ENCODE peak calls at places on chromosomes 3 and 15, in seven cellular contexts. V, M, Q, R, U, N and Y are unnamed samples.

GRCh38 chr3:195259146-195259563 is 11.8 kb downstream of the XXYLT1 start:
- DNase-seq in V (no peak), M (no peak), Q (no peak), R (peak; percentile 49), U (no peak), N (no peak), Y (no peak)

GRCh38 chr15:40235201-40235890 is 3.5 kb upstream of the PAK6 start:
- DNase-seq in V (no peak), M (no peak), Q (no peak), R (no peak), U (no peak), N (no peak), Y (no peak)

GRCh38 chr3:196075013-196075412 is 6.9 kb downstream of the TFRC start:
- DNase-seq in V (no peak), M (no peak), Q (no peak), R (no peak), U (no peak), N (no peak), Y (no peak)

GRCh38 chr3:155026999-155027591 is 53.0 kb upstream of the MME start:
- DNase-seq in V (no peak), M (no peak), Q (no peak), R (peak; percentile 28), U (no peak), N (no peak), Y (no peak)

GRCh38 chr3:134201201-134202130 is 49.2 kb downstream of the RYK start:
- DNase-seq in V (no peak), M (no peak), Q (no peak), R (peak; percentile 78), U (no peak), N (no peak), Y (no peak)

GRCh38 chr3:10522646-10523303 is 17.4 kb upstream of the ATP2B2 start:
- DNase-seq in V (no peak), M (no peak), Q (peak; percentile 12), R (no peak), U (no peak), N (no peak), Y (no peak)

GRCh38 chr3:195411831-195412230 is 31.0 kb downstream of the ACAP2 start:
- DNase-seq in V (no peak), M (no peak), Q (no peak), R (peak; percentile 25), U (no peak), N (no peak), Y (no peak)

GRCh38 chr3:53500165-53500777 is 5.9 kb downstream of the CACNA1D start:
- DNase-seq in V (no peak), M (no peak), Q (no peak), R (no peak), U (no peak), N (no peak), Y (no peak)

GRCh38 chr15:88894348-88894818 is 961 bp downstream of the HAPLN3 start:
- DNase-seq in V (peak; percentile 76), M (peak; percentile 76), Q (peak; percentile 89), R (no peak), U (peak; percentile 85), N (peak; percentile 87), Y (peak; percentile 51)

GRCh38 chr3:53221345-53221744 is 34.5 kb downstream of the TKT start:
- DNase-seq in V (no peak), M (no peak), Q (no peak), R (no peak), U (no peak), N (no peak), Y (no peak)

GRCh38 chr3:135991621-135992020 is 26.1 kb downstream of the PPP2R3A start:
- DNase-seq in V (no peak), M (no peak), Q (no peak), R (no peak), U (no peak), N (no peak), Y (no peak)

GRCh38 chr3:23800731-23801130 is 5.0 kb upstream of the UBE2E1 start:
- DNase-seq in V (peak; percentile 32), M (no peak), Q (no peak), R (no peak), U (no peak), N (no peak), Y (no peak)

GRCh38 chr3:129016725-129017530 is 15.8 kb downstream of the EFCC1 start:
- DNase-seq in V (peak; percentile 90), M (no peak), Q (no peak), R (no peak), U (no peak), N (no peak), Y (no peak)

GRCh38 chr15:28989239-28989830 is 103.6 kb downstream of the APBA2 start:
- DNase-seq in V (peak; percentile 5), M (no peak), Q (peak; percentile 45), R (no peak), U (no peak), N (no peak), Y (no peak)

GRCh38 chr3:190340071-190340470 is 17.8 kb upstream of the CLDN1 start:
- DNase-seq in V (no peak), M (no peak), Q (no peak), R (no peak), U (no peak), N (no peak), Y (no peak)

GRCh38 chr3:37386627-37387230 is 212.3 kb upstream of the LRRFIP2 start:
- DNase-seq in V (no peak), M (no peak), Q (no peak), R (no peak), U (no peak), N (no peak), Y (no peak)

GRCh38 chr3:155078959-155079794 is 942 bp upstream of the MME start:
- DNase-seq in V (no peak), M (no peak), Q (no peak), R (no peak), U (peak; percentile 48), N (no peak), Y (peak; percentile 33)

GRCh38 chr3:197499427-197499826 is 56.3 kb downstream of the BDH1 start:
- DNase-seq in V (peak; percentile 62), M (no peak), Q (no peak), R (peak; percentile 70), U (no peak), N (no peak), Y (peak; percentile 94)

GRCh38 chr15:80105193-80105984 is 45.9 kb downstream of the ZFAND6 start:
- DNase-seq in V (no peak), M (no peak), Q (no peak), R (peak; percentile 72), U (peak; percentile 16), N (no peak), Y (no peak)

GRCh38 chr3:8663177-8664061 is 18.8 kb upstream of the SSUH2 start:
- DNase-seq in V (peak; percentile 75), M (peak; percentile 85), Q (peak; percentile 85), R (peak; percentile 38), U (peak; percentile 93), N (peak; percentile 13), Y (peak; percentile 81)

GRCh38 chr15:73781038-73781925 is 28.1 kb upstream of the INSYN1 start:
- DNase-seq in V (peak; percentile 10), M (no peak), Q (peak; percentile 56), R (peak; percentile 57), U (no peak), N (no peak), Y (peak; percentile 46)

GRCh38 chr3:141070727-141071357 is 19.7 kb downstream of the SPSB4 start:
- DNase-seq in V (no peak), M (no peak), Q (peak; percentile 91), R (no peak), U (no peak), N (no peak), Y (no peak)

GRCh38 chr3:184155644-184156521 is 706 bp downstream of the DVL3 start:
- DNase-seq in V (peak; percentile 49), M (no peak), Q (peak; percentile 46), R (peak; percentile 5), U (peak; percentile 52), N (peak; percentile 31), Y (peak; percentile 58)

GRCh38 chr3:25532763-25533162 is 104.7 kb downstream of the RARB start:
- DNase-seq in V (peak; percentile 60), M (peak; percentile 28), Q (peak; percentile 53), R (peak; percentile 13), U (no peak), N (no peak), Y (no peak)

GRCh38 chr3:5058463-5058862 is 63.6 kb upstream of the ARL8B start:
- DNase-seq in V (no peak), M (no peak), Q (no peak), R (peak; percentile 75), U (peak; percentile 44), N (no peak), Y (no peak)

GRCh38 chr3:66395635-66396034 is 105.2 kb downstream of the LRIG1 start:
- DNase-seq in V (no peak), M (no peak), Q (no peak), R (no peak), U (no peak), N (no peak), Y (no peak)

GRCh38 chr15:72783563-72784232 is at the start of gene ADPGK:
- DNase-seq in V (peak; percentile 96), M (peak; percentile 94), Q (peak; percentile 88), R (peak; percentile 85), U (peak; percentile 97), N (peak; percentile 93), Y (peak; percentile 80)

GRCh38 chr3:122993573-122993972 is 34.0 kb downstream of the SEMA5B start:
- DNase-seq in V (no peak), M (no peak), Q (no peak), R (no peak), U (no peak), N (no peak), Y (no peak)

GRCh38 chr3:13192471-13193213 is 119.4 kb upstream of the IQSEC1 start:
- DNase-seq in V (no peak), M (no peak), Q (peak; percentile 53), R (peak; percentile 6), U (peak; percentile 29), N (no peak), Y (peak; percentile 74)

GRCh38 chr15:98689431-98689861 is 41.1 kb downstream of the IGF1R start:
- DNase-seq in V (no peak), M (no peak), Q (no peak), R (peak; percentile 60), U (no peak), N (no peak), Y (no peak)

GRCh38 chr3:183895296-183895695 is 10.6 kb upstream of the PARL start:
- DNase-seq in V (peak; percentile 71), M (no peak), Q (no peak), R (peak; percentile 43), U (peak; percentile 62), N (peak; percentile 20), Y (peak; percentile 64)